ENCODE peak calls at places on chromosomes 6 and 20, in ten cellular contexts. U is endodermal cell, I is uterus, V is heart right ventricle, R is Peyer's patch, J is B cell, H is kidney, O is stomach, T is transverse colon, B is cardiac fibroblast. S is an unnamed sample.

GRCh38 chr20:53692465-53693067 is 98.9 kb upstream of the ZNF217 start:
- DNase-seq in U (peak; percentile 53), I (no peak), V (peak; percentile 29), R (no peak), J (no peak), H (no peak), O (no peak), T (peak; percentile 26), B (peak; percentile 83), S (no peak)

GRCh38 chr20:25057234-25058050 is 497 bp downstream of the ACSS1 start:
- DNase-seq in U (peak; percentile 77), I (peak; percentile 65), V (peak; percentile 84), R (peak; percentile 72), J (peak; percentile 88), H (peak; percentile 93), O (peak; percentile 86), T (peak; percentile 85), B (peak; percentile 40), S (no peak)

GRCh38 chr6:139271056-139271455 is 20.7 kb downstream of the TXLNB start:
- DNase-seq in U (no peak), I (no peak), V (no peak), R (peak; percentile 76), J (peak; percentile 30), H (no peak), O (no peak), T (peak; percentile 32), B (no peak), S (no peak)

GRCh38 chr6:144377586-144377985 is 92.5 kb downstream of the UTRN start:
- DNase-seq in U (no peak), I (no peak), V (no peak), R (no peak), J (no peak), H (peak; percentile 76), O (no peak), T (no peak), B (peak; percentile 78), S (no peak)

GRCh38 chr6:47235964-47236760 is 73.5 kb downstream of the TNFRSF21 start:
- DNase-seq in U (no peak), I (no peak), V (peak; percentile 25), R (no peak), J (no peak), H (no peak), O (no peak), T (peak; percentile 50), B (no peak), S (no peak)

GRCh38 chr20:40506567-40506966 is 182.5 kb downstream of the MAFB start:
- DNase-seq in U (peak; percentile 72), I (peak; percentile 63), V (peak; percentile 78), R (peak; percentile 48), J (no peak), H (peak; percentile 92), O (peak; percentile 66), T (peak; percentile 69), B (peak; percentile 95), S (peak; percentile 94)

GRCh38 chr20:61674688-61675087 is 391.0 kb downstream of the TAF4 start:
- DNase-seq in U (no peak), I (no peak), V (no peak), R (no peak), J (no peak), H (no peak), O (no peak), T (no peak), B (no peak), S (no peak)

GRCh38 chr6:17820055-17820454 is 113.3 kb upstream of the NUP153 start:
- DNase-seq in U (peak; percentile 61), I (no peak), V (no peak), R (no peak), J (no peak), H (no peak), O (no peak), T (no peak), B (no peak), S (no peak)

GRCh38 chr20:2745060-2745910 is 52.7 kb downstream of the EBF4 start:
- DNase-seq in U (peak; percentile 75), I (no peak), V (no peak), R (no peak), J (no peak), H (no peak), O (no peak), T (no peak), B (no peak), S (peak; percentile 82)

GRCh38 chr20:32439132-32439829 is 81.2 kb downstream of the ASXL1 start:
- DNase-seq in U (peak; percentile 49), I (no peak), V (no peak), R (no peak), J (peak; percentile 6), H (no peak), O (no peak), T (peak; percentile 5), B (peak; percentile 85), S (no peak)

DNA sequence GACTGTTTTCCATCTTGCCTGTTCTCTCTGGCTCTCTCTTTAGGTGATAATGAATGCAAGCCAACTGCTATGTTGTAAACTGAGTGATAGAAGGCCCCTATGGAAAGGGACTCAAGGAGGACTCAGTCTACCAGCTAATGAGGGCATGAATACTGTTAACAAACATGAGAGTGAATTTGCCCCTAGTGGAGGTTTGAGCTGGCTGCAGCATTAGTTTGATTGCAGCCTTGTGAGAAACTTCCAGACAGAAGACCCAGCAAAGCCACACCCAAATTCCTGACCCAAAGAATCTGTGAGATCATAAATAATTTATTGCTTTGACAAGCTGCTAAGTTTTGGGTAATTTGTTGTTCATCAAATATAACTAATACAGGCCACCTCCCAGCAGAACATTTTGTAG is 50.0 kb upstream of the PLCB1 start:
- DNase-seq in U (peak; percentile 66), I (no peak), V (no peak), R (no peak), J (no peak), H (no peak), O (no peak), T (no peak), B (peak; percentile 38), S (no peak)
- TF ChIP-seq CTCF in U (peak; percentile 77), I (no peak), V (no peak), R (peak; percentile 11), J (peak; percentile 35), H (no peak), O (peak; percentile 24), T (no peak), B (peak; percentile 59), S (no peak)

DNA sequence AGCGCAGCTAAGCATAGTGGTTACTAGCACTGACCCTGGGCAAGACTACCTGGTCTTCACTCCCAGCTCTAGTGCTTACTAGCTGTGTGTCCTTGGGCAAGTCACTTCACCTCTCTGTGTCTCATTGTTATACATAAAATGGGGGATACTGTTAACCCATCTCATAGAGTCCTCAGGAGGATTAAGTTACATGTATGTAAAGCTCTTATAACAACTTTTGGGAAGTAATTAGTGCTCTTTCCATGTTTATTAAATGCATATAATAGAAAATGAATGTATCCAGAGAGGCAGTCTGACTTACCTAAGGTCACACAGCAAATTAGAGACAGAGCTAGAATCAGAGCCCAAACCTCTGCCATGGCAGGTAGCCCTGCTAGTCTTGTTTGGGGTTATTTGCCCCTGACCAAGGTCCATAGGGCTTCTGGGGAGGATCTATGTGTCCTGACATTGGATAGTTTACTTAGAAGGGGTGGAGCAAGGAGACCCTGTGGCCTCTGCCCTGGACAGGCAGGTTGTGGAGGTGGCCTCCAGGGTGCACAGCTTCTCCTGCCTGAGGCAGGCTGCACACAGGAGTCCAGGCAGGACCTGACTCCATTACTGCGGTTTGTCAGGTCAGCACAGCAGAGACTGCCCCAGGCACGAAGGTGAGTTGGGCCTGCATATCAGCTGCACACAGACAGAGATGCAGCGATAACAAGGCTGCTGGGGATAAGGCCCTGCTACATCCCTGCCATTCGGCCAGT is 8.4 kb upstream of the MAPK13 start:
- DNase-seq in U (no peak), I (no peak), V (no peak), R (no peak), J (no peak), H (no peak), O (no peak), T (no peak), B (no peak), S (no peak)
- TF ChIP-seq CTCF in U (no peak), I (no peak), V (no peak), R (no peak), J (no peak), H (no peak), O (no peak), T (no peak), B (no peak), S (no peak)

DNA sequence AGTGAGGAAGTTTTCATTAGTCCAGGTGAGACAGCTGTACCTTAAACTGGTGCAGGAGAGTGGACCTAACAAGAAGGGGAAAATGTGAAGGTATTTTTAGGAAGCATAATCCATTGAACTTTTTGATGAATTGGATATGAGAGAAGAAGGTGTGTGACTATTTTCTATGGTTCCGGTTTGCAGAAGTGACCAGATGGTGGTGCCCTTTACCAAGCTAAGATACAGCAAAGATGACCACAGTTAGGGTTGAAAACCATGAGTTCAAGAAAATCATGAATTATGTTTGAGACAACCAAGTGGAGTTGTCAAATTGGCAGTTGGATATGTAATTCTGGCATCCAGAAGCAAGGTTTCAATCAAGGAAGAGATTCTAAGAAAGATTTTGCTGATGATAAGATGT is 61.9 kb upstream of the NRSN1 start:
- DNase-seq in U (peak; percentile 72), I (no peak), V (no peak), R (no peak), J (no peak), H (no peak), O (no peak), T (peak; percentile 10), B (no peak), S (no peak)
- TF ChIP-seq CTCF in U (peak; percentile 91), I (peak; percentile 28), V (peak; percentile 39), R (no peak), J (no peak), H (peak; percentile 40), O (no peak), T (no peak), B (no peak), S (no peak)

GRCh38 chr20:56944546-56944945 is 315.4 kb downstream of the TFAP2C start:
- DNase-seq in U (no peak), I (no peak), V (no peak), R (no peak), J (no peak), H (no peak), O (no peak), T (no peak), B (no peak), S (no peak)

GRCh38 chr20:56943946-56944345 is 314.8 kb downstream of the TFAP2C start:
- DNase-seq in U (no peak), I (no peak), V (no peak), R (no peak), J (no peak), H (no peak), O (no peak), T (no peak), B (no peak), S (no peak)

GRCh38 chr20:56945901-56946300 is 316.8 kb downstream of the TFAP2C start:
- DNase-seq in U (no peak), I (no peak), V (no peak), R (no peak), J (no peak), H (no peak), O (no peak), T (no peak), B (no peak), S (no peak)

GRCh38 chr20:56941101-56941686 is 312.1 kb downstream of the TFAP2C start:
- DNase-seq in U (no peak), I (no peak), V (no peak), R (no peak), J (no peak), H (no peak), O (no peak), T (no peak), B (no peak), S (no peak)

DNA sequence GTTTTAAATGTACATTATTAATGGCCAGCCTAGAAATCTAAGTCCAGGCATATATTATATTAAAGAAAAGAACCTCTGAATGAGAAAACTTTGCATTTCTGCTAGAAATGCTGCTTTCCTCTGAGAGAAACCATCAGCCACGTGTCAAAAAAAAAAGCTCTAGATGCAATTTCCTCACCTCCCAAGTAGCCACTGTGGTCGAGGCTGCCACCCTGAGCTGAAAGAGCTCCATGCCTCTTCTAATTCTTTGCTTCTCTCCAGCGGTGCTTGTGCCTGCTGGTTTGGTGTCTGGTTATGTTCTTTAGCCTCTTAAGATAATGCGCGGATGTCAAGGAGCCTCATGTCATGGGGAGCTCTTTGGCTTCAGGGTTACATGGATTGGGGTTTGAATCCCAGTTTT is 316.0 kb downstream of the TFAP2C start:
- DNase-seq in U (no peak), I (no peak), V (no peak), R (no peak), J (no peak), H (no peak), O (no peak), T (no peak), B (no peak), S (no peak)
- TF ChIP-seq CTCF in U (peak; percentile 25), I (no peak), V (no peak), R (no peak), J (no peak), H (no peak), O (no peak), T (peak; percentile 17), B (no peak), S (no peak)